ENCODE peak calls at places on chromosomes 2 and 18, in ten cellular contexts. One of them, this sample, is unnamed.
A peak's percentile ranks its signal among the peaks of the same experiment; 100 is the strongest.

GRCh38 chr2:227491391-227491790 is 19.4 kb downstream of the AGFG1 start:
- DNase-seq in heart left ventricle: no peak
- DNase-seq in BE2C: no peak
- DNase-seq in CD8-positive, alpha-beta memory T cell: no peak
- DNase-seq in GM23338: no peak
- DNase-seq in MM.1S: no peak
- DNase-seq in GM23248: no peak
- DNase-seq in SK-N-SH: no peak
- DNase-seq in kidney epithelial cell: no peak
- DNase-seq in kidney: no peak
- DNase-seq in this sample: no peak

GRCh38 chr2:10538224-10538894 is 90.2 kb upstream of the ODC1 start:
- DNase-seq in heart left ventricle: no peak
- DNase-seq in BE2C: no peak
- DNase-seq in CD8-positive, alpha-beta memory T cell: peak; percentile 8
- DNase-seq in GM23338: no peak
- DNase-seq in MM.1S: no peak
- DNase-seq in GM23248: peak; percentile 81
- DNase-seq in SK-N-SH: no peak
- DNase-seq in kidney epithelial cell: peak; percentile 91
- DNase-seq in kidney: peak; percentile 17
- DNase-seq in this sample: no peak

GRCh38 chr18:63552581-63552980 is 10.4 kb downstream of the SERPINB12 start:
- DNase-seq in heart left ventricle: no peak
- DNase-seq in BE2C: no peak
- DNase-seq in CD8-positive, alpha-beta memory T cell: no peak
- DNase-seq in GM23338: no peak
- DNase-seq in MM.1S: no peak
- DNase-seq in GM23248: no peak
- DNase-seq in SK-N-SH: no peak
- DNase-seq in kidney epithelial cell: no peak
- DNase-seq in kidney: no peak
- DNase-seq in this sample: no peak

GRCh38 chr2:120053891-120054290 is 41.0 kb downstream of the EPB41L5 start:
- DNase-seq in heart left ventricle: no peak
- DNase-seq in BE2C: no peak
- DNase-seq in CD8-positive, alpha-beta memory T cell: no peak
- DNase-seq in GM23338: no peak
- DNase-seq in MM.1S: no peak
- DNase-seq in GM23248: peak; percentile 45
- DNase-seq in SK-N-SH: no peak
- DNase-seq in kidney epithelial cell: no peak
- DNase-seq in kidney: no peak
- DNase-seq in this sample: no peak

GRCh38 chr2:151260492-151261239 is 997 bp downstream of the RBM43 start:
- DNase-seq in heart left ventricle: no peak
- DNase-seq in BE2C: no peak
- DNase-seq in CD8-positive, alpha-beta memory T cell: peak; percentile 52
- DNase-seq in GM23338: peak; percentile 11
- DNase-seq in MM.1S: no peak
- DNase-seq in GM23248: peak; percentile 77
- DNase-seq in SK-N-SH: no peak
- DNase-seq in kidney epithelial cell: no peak
- DNase-seq in kidney: no peak
- DNase-seq in this sample: no peak

GRCh38 chr2:232522014-232522854 is 2.0 kb downstream of the PRSS56 start:
- DNase-seq in heart left ventricle: peak; percentile 39
- DNase-seq in BE2C: peak; percentile 73
- DNase-seq in CD8-positive, alpha-beta memory T cell: peak; percentile 67
- DNase-seq in GM23338: peak; percentile 66
- DNase-seq in MM.1S: peak; percentile 16
- DNase-seq in GM23248: peak; percentile 56
- DNase-seq in SK-N-SH: peak; percentile 96
- DNase-seq in kidney epithelial cell: no peak
- DNase-seq in kidney: no peak
- DNase-seq in this sample: no peak

GRCh38 chr2:95392730-95393455 is 9.6 kb upstream of the FAHD2A start:
- DNase-seq in heart left ventricle: no peak
- DNase-seq in BE2C: no peak
- DNase-seq in CD8-positive, alpha-beta memory T cell: no peak
- DNase-seq in GM23338: peak; percentile 59
- DNase-seq in MM.1S: no peak
- DNase-seq in GM23248: no peak
- DNase-seq in SK-N-SH: no peak
- DNase-seq in kidney epithelial cell: no peak
- DNase-seq in kidney: no peak
- DNase-seq in this sample: no peak

GRCh38 chr18:4640349-4641012 is 185.4 kb upstream of the DLGAP1 start:
- DNase-seq in heart left ventricle: no peak
- DNase-seq in BE2C: no peak
- DNase-seq in CD8-positive, alpha-beta memory T cell: no peak
- DNase-seq in GM23338: peak; percentile 12
- DNase-seq in MM.1S: no peak
- DNase-seq in GM23248: no peak
- DNase-seq in SK-N-SH: no peak
- DNase-seq in kidney epithelial cell: no peak
- DNase-seq in kidney: no peak
- DNase-seq in this sample: no peak

GRCh38 chr2:61177727-61178549 is 15.9 kb downstream of the C2orf74 start:
- DNase-seq in heart left ventricle: no peak
- DNase-seq in BE2C: no peak
- DNase-seq in CD8-positive, alpha-beta memory T cell: peak; percentile 67
- DNase-seq in GM23338: peak; percentile 59
- DNase-seq in MM.1S: peak; percentile 33
- DNase-seq in GM23248: peak; percentile 58
- DNase-seq in SK-N-SH: no peak
- DNase-seq in kidney epithelial cell: no peak
- DNase-seq in kidney: peak; percentile 80
- DNase-seq in this sample: peak; percentile 26

GRCh38 chr2:74379851-74380789 is at the start of gene DCTN1:
- DNase-seq in heart left ventricle: peak; percentile 52
- DNase-seq in BE2C: peak; percentile 53
- DNase-seq in CD8-positive, alpha-beta memory T cell: no peak
- DNase-seq in GM23338: peak; percentile 71
- DNase-seq in MM.1S: no peak
- DNase-seq in GM23248: peak; percentile 90
- DNase-seq in SK-N-SH: peak; percentile 83
- DNase-seq in kidney epithelial cell: peak; percentile 26
- DNase-seq in kidney: peak; percentile 75
- DNase-seq in this sample: no peak

GRCh38 chr2:204655101-204655500 is 109.8 kb downstream of the PARD3B start:
- DNase-seq in heart left ventricle: no peak
- DNase-seq in BE2C: no peak
- DNase-seq in CD8-positive, alpha-beta memory T cell: no peak
- DNase-seq in GM23338: no peak
- DNase-seq in MM.1S: no peak
- DNase-seq in GM23248: peak; percentile 76
- DNase-seq in SK-N-SH: no peak
- DNase-seq in kidney epithelial cell: no peak
- DNase-seq in kidney: no peak
- DNase-seq in this sample: no peak

GRCh38 chr2:135874966-135875365 is 1.3 kb downstream of the MCM6 start:
- DNase-seq in heart left ventricle: no peak
- DNase-seq in BE2C: no peak
- DNase-seq in CD8-positive, alpha-beta memory T cell: no peak
- DNase-seq in GM23338: no peak
- DNase-seq in MM.1S: no peak
- DNase-seq in GM23248: no peak
- DNase-seq in SK-N-SH: no peak
- DNase-seq in kidney epithelial cell: no peak
- DNase-seq in kidney: no peak
- DNase-seq in this sample: no peak

GRCh38 chr2:135875491-135876065 is 665 bp downstream of the MCM6 start:
- DNase-seq in heart left ventricle: no peak
- DNase-seq in BE2C: peak; percentile 33
- DNase-seq in CD8-positive, alpha-beta memory T cell: peak; percentile 86
- DNase-seq in GM23338: peak; percentile 59
- DNase-seq in MM.1S: peak; percentile 76
- DNase-seq in GM23248: peak; percentile 83
- DNase-seq in SK-N-SH: peak; percentile 69
- DNase-seq in kidney epithelial cell: peak; percentile 9
- DNase-seq in kidney: peak; percentile 84
- DNase-seq in this sample: peak; percentile 73

GRCh38 chr2:135876066-135876711 is at the start of gene MCM6:
- DNase-seq in heart left ventricle: peak; percentile 98
- DNase-seq in BE2C: peak; percentile 95
- DNase-seq in CD8-positive, alpha-beta memory T cell: peak; percentile 99
- DNase-seq in GM23338: peak; percentile 100
- DNase-seq in MM.1S: peak; percentile 100
- DNase-seq in GM23248: peak; percentile 99
- DNase-seq in SK-N-SH: peak; percentile 96
- DNase-seq in kidney epithelial cell: peak; percentile 97
- DNase-seq in kidney: peak; percentile 99
- DNase-seq in this sample: peak; percentile 99

GRCh38 chr2:135870571-135870970 is 5.7 kb downstream of the MCM6 start:
- DNase-seq in heart left ventricle: no peak
- DNase-seq in BE2C: no peak
- DNase-seq in CD8-positive, alpha-beta memory T cell: no peak
- DNase-seq in GM23338: no peak
- DNase-seq in MM.1S: no peak
- DNase-seq in GM23248: no peak
- DNase-seq in SK-N-SH: no peak
- DNase-seq in kidney epithelial cell: no peak
- DNase-seq in kidney: no peak
- DNase-seq in this sample: no peak
- H3K36me3 ChIP-seq in heart left ventricle: peaks cover 3% of the 10 kb centered on the region
- H3K36me3 ChIP-seq in BE2C: peaks cover 26% of the 10 kb centered on the region
- H3K36me3 ChIP-seq in CD8-positive, alpha-beta memory T cell: peaks cover 18% of the 10 kb centered on the region
- H3K36me3 ChIP-seq in GM23338: peaks cover 61% of the 10 kb centered on the region
- H3K36me3 ChIP-seq in MM.1S: peaks cover 12% of the 10 kb centered on the region
- H3K36me3 ChIP-seq in GM23248: peaks cover 27% of the 10 kb centered on the region
- H3K36me3 ChIP-seq in SK-N-SH: peaks cover 52% of the 10 kb centered on the region
- H3K36me3 ChIP-seq in kidney epithelial cell: no peaks in the 10 kb centered on the region
- H3K36me3 ChIP-seq in kidney: peaks cover 8% of the 10 kb centered on the region
- H3K36me3 ChIP-seq in this sample: peaks cover 28% of the 10 kb centered on the region

DNA sequence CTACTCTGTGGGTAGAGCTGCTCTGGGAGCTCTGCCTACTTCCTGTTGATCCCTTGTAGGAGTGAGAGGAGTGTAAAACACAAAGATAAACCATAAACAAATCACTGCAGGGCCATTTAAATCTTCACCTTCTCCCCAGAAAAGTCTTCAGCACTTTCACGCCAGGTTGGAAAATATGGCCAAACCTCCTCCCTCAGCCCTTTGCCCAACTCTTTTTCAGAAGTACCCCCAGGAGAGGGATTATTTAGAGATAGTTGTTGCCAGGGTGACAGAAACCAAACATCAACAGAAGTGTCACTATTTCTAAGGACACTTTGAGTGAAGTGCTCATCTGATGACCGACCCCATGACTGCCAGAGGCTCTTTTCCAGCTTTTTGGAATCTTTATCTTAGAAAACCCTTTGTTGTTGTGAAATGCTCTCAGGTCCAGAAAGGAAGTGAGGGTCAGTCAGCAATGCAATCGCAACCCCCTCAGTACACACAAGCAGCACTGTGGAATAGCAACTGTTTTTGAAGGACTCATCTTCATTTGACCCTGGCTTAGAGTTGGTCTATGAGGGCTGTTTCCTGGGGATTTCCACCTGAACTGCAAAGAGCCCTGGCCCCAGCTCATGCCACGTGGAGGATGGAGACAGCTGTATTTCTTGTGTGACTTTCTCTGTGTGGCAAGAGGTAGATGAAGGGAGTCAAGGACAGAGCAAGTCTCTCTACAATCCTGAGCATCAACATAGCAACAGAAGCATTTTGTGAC is 114.0 kb upstream of the STON1 start:
- DNase-seq in heart left ventricle: no peak
- DNase-seq in BE2C: no peak
- DNase-seq in CD8-positive, alpha-beta memory T cell: no peak
- DNase-seq in GM23338: peak; percentile 36
- DNase-seq in MM.1S: peak; percentile 69
- DNase-seq in GM23248: peak; percentile 6
- DNase-seq in SK-N-SH: no peak
- DNase-seq in kidney epithelial cell: no peak
- DNase-seq in kidney: no peak
- DNase-seq in this sample: no peak
- H3K36me3 ChIP-seq in heart left ventricle: no peaks in the 10 kb centered on the region
- H3K36me3 ChIP-seq in BE2C: no peaks in the 10 kb centered on the region
- H3K36me3 ChIP-seq in CD8-positive, alpha-beta memory T cell: no peaks in the 10 kb centered on the region
- H3K36me3 ChIP-seq in GM23338: no peaks in the 10 kb centered on the region
- H3K36me3 ChIP-seq in MM.1S: no peaks in the 10 kb centered on the region
- H3K36me3 ChIP-seq in GM23248: no peaks in the 10 kb centered on the region
- H3K36me3 ChIP-seq in SK-N-SH: no peaks in the 10 kb centered on the region
- H3K36me3 ChIP-seq in kidney epithelial cell: no peaks in the 10 kb centered on the region
- H3K36me3 ChIP-seq in kidney: no peaks in the 10 kb centered on the region
- H3K36me3 ChIP-seq in this sample: no peaks in the 10 kb centered on the region

GRCh38 chr2:234725528-234726264 is 226.1 kb upstream of the SH3BP4 start:
- DNase-seq in heart left ventricle: no peak
- DNase-seq in BE2C: no peak
- DNase-seq in CD8-positive, alpha-beta memory T cell: no peak
- DNase-seq in GM23338: no peak
- DNase-seq in MM.1S: no peak
- DNase-seq in GM23248: peak; percentile 65
- DNase-seq in SK-N-SH: no peak
- DNase-seq in kidney epithelial cell: no peak
- DNase-seq in kidney: no peak
- DNase-seq in this sample: no peak

GRCh38 chr2:234730066-234730640 is 221.7 kb upstream of the SH3BP4 start:
- DNase-seq in heart left ventricle: no peak
- DNase-seq in BE2C: no peak
- DNase-seq in CD8-positive, alpha-beta memory T cell: no peak
- DNase-seq in GM23338: no peak
- DNase-seq in MM.1S: no peak
- DNase-seq in GM23248: no peak
- DNase-seq in SK-N-SH: no peak
- DNase-seq in kidney epithelial cell: peak; percentile 10
- DNase-seq in kidney: no peak
- DNase-seq in this sample: no peak

GRCh38 chr2:234723400-234723799 is 226.5 kb upstream of the ARL4C start:
- DNase-seq in heart left ventricle: no peak
- DNase-seq in BE2C: no peak
- DNase-seq in CD8-positive, alpha-beta memory T cell: no peak
- DNase-seq in GM23338: no peak
- DNase-seq in MM.1S: peak; percentile 14
- DNase-seq in GM23248: no peak
- DNase-seq in SK-N-SH: no peak
- DNase-seq in kidney epithelial cell: no peak
- DNase-seq in kidney: no peak
- DNase-seq in this sample: no peak

GRCh38 chr2:234722176-234722575 is 225.3 kb upstream of the ARL4C start:
- DNase-seq in heart left ventricle: no peak
- DNase-seq in BE2C: no peak
- DNase-seq in CD8-positive, alpha-beta memory T cell: no peak
- DNase-seq in GM23338: no peak
- DNase-seq in MM.1S: no peak
- DNase-seq in GM23248: peak; percentile 24
- DNase-seq in SK-N-SH: no peak
- DNase-seq in kidney epithelial cell: no peak
- DNase-seq in kidney: no peak
- DNase-seq in this sample: no peak

GRCh38 chr2:234724850-234725249 is 227.0 kb upstream of the SH3BP4 start:
- DNase-seq in heart left ventricle: no peak
- DNase-seq in BE2C: no peak
- DNase-seq in CD8-positive, alpha-beta memory T cell: no peak
- DNase-seq in GM23338: no peak
- DNase-seq in MM.1S: no peak
- DNase-seq in GM23248: no peak
- DNase-seq in SK-N-SH: no peak
- DNase-seq in kidney epithelial cell: no peak
- DNase-seq in kidney: no peak
- DNase-seq in this sample: no peak
- H3K36me3 ChIP-seq in heart left ventricle: no peaks in the 10 kb centered on the region
- H3K36me3 ChIP-seq in BE2C: no peaks in the 10 kb centered on the region
- H3K36me3 ChIP-seq in CD8-positive, alpha-beta memory T cell: no peaks in the 10 kb centered on the region
- H3K36me3 ChIP-seq in GM23338: no peaks in the 10 kb centered on the region
- H3K36me3 ChIP-seq in MM.1S: no peaks in the 10 kb centered on the region
- H3K36me3 ChIP-seq in GM23248: no peaks in the 10 kb centered on the region
- H3K36me3 ChIP-seq in SK-N-SH: no peaks in the 10 kb centered on the region
- H3K36me3 ChIP-seq in kidney epithelial cell: no peaks in the 10 kb centered on the region
- H3K36me3 ChIP-seq in kidney: no peaks in the 10 kb centered on the region
- H3K36me3 ChIP-seq in this sample: no peaks in the 10 kb centered on the region

GRCh38 chr2:191280834-191281756 is 35.9 kb downstream of the MYO1B start:
- DNase-seq in heart left ventricle: no peak
- DNase-seq in BE2C: no peak
- DNase-seq in CD8-positive, alpha-beta memory T cell: no peak
- DNase-seq in GM23338: no peak
- DNase-seq in MM.1S: no peak
- DNase-seq in GM23248: no peak
- DNase-seq in SK-N-SH: peak; percentile 32
- DNase-seq in kidney epithelial cell: no peak
- DNase-seq in kidney: no peak
- DNase-seq in this sample: no peak
- H3K36me3 ChIP-seq in heart left ventricle: no peaks in the 10 kb centered on the region
- H3K36me3 ChIP-seq in BE2C: peaks cover 65% of the 10 kb centered on the region
- H3K36me3 ChIP-seq in CD8-positive, alpha-beta memory T cell: no peaks in the 10 kb centered on the region
- H3K36me3 ChIP-seq in GM23338: no peaks in the 10 kb centered on the region
- H3K36me3 ChIP-seq in MM.1S: no peaks in the 10 kb centered on the region
- H3K36me3 ChIP-seq in GM23248: peaks cover 62% of the 10 kb centered on the region
- H3K36me3 ChIP-seq in SK-N-SH: peaks cover 51% of the 10 kb centered on the region
- H3K36me3 ChIP-seq in kidney epithelial cell: peaks cover 2% of the 10 kb centered on the region
- H3K36me3 ChIP-seq in kidney: no peaks in the 10 kb centered on the region
- H3K36me3 ChIP-seq in this sample: peaks cover 11% of the 10 kb centered on the region

This sample was measured in tibial artery.